ENCODE peak calls at places on chromosomes 3 and 15, in four cellular contexts. P, I, H and D are unnamed samples. For H3K4me1, the result is how much of the 10 kb centered on the place peaks cover.

GRCh38 chr3:51955893-51956770 is 951 bp downstream of the GPR62 start:
- DNase-seq in I (no peak), H (peak), P (no peak), D (no peak)

GRCh38 chr3:126540342-126540849 is 16.4 kb downstream of the CHST13 start:
- DNase-seq in H (peak), P (no peak), I (peak), D (no peak)

GRCh38 chr3:134460965-134461364 is 24.8 kb downstream of the ANAPC13 start:
- DNase-seq in P (no peak), I (no peak), H (no peak), D (peak)

GRCh38 chr3:143001369-143002082 is at the start of gene U2SURP:
- DNase-seq in H (peak), I (peak), P (peak), D (peak)

GRCh38 chr3:152048826-152049225 is 175.4 kb downstream of the SUCNR1 start:
- DNase-seq in I (no peak), H (no peak), P (no peak), D (no peak)

GRCh38 chr3:147705626-147706025 is 296.5 kb downstream of the ZIC1 start:
- DNase-seq in H (no peak), I (no peak), P (no peak), D (no peak)

GRCh38 chr3:58638586-58638985 is 28.0 kb downstream of the FAM3D start:
- DNase-seq in H (no peak), P (no peak), I (no peak), D (no peak)

GRCh38 chr3:94049267-94049666 is 13.4 kb downstream of the DHFR2 start:
- DNase-seq in I (no peak), P (no peak), H (no peak), D (no peak)

GRCh38 chr3:72722930-72723726 is 125.1 kb downstream of the SHQ1 start:
- DNase-seq in H (no peak), P (no peak), I (peak), D (no peak)

GRCh38 chr3:179560791-179561190 is 1.9 kb upstream of the ACTL6A start:
- DNase-seq in P (no peak), H (no peak), I (no peak), D (no peak)

GRCh38 chr3:172624999-172625398 is 85.9 kb downstream of the NCEH1 start:
- DNase-seq in P (no peak), I (no peak), H (no peak), D (peak)

GRCh38 chr3:112134335-112135124 is 1.5 kb upstream of the GCSAM start:
- DNase-seq in I (no peak), H (no peak), P (no peak), D (no peak)

GRCh38 chr3:71444028-71444860 is 139.3 kb downstream of the FOXP1 start:
- DNase-seq in P (no peak), I (no peak), H (peak), D (no peak)
- H3K4me1 ChIP-seq in P (under half), I (under half), H (under half), D (under half)

GRCh38 chr3:188055388-188055787 is 98.6 kb upstream of the LPP start:
- DNase-seq in P (no peak), I (no peak), H (no peak), D (no peak)
- H3K4me1 ChIP-seq in P (half or more), I (under half), H (under half), D (under half)

DNA sequence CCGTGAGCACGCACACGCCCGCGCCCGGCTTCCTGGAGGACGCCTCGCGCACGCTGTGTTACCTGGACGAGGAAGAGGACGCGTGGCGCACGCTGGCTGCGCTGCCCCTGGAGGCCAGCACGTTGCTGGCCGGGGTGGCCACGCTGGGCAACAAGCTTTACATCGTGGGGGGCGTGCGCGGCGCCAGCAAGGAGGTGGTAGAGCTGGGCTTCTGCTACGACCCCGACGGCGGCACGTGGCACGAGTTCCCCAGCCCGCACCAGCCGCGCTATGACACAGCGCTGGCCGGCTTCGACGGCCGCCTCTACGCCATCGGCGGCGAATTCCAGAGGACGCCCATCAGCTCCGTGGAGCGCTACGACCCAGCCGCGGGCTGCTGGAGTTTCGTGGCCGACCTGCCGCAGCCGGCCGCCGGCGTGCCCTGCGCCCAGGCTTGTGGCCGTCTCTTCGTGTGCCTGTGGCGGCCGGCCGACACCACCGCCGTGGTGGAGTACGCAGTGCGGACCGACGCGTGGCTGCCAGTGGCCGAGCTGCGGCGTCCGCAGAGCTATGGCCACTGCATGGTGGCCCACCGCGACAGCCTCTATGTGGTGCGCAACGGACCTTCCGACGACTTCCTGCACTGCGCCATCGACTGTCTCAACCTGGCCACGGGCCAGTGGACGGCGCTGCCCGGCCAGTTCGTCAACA is 890 bp downstream of the KBTBD13 start:
- DNase-seq in P (no peak), H (no peak), I (no peak), D (no peak)
- H3K4me1 ChIP-seq in P (under half), H (under half), I (under half), D (under half)

GRCh38 chr3:50336452-50337174 is 4.0 kb downstream of the RASSF1 start:
- DNase-seq in P (no peak), H (no peak), I (no peak), D (no peak)
- H3K4me1 ChIP-seq in P (half or more), H (under half), I (under half), D (half or more)